ENCODE peak calls at places on chromosomes 5 and 9, in five cellular contexts. D is GDM1; Y is occipital lobe; P is KBM-7; U is activated CD8-positive, alpha-beta T cell treated with anti-CD3 and anti-CD28 coated beads for 36 hours. W is an unnamed sample.

GRCh38 chr5:68711311-68712200 is 382.3 kb upstream of the SLC30A5 start:
- DNase-seq in Y (no peak), D (no peak), P (no peak), U (no peak), W (no peak)

GRCh38 chr5:67234671-67235176 is 38.1 kb upstream of the CD180 start:
- DNase-seq in U (no peak), D (peak; percentile 23), Y (no peak), P (peak; percentile 64), W (no peak)

GRCh38 chr9:126475933-126476555 is 137.7 kb upstream of the LMX1B start:
- DNase-seq in D (no peak), Y (no peak), U (no peak), P (no peak), W (no peak)

GRCh38 chr5:154498597-154499393 is 20.8 kb upstream of the HAND1 start:
- DNase-seq in U (no peak), Y (no peak), D (no peak), P (no peak), W (no peak)

GRCh38 chr5:101915559-101915958 is 380.5 kb downstream of the SLCO4C1 start:
- DNase-seq in P (no peak), U (no peak), Y (no peak), D (no peak), W (no peak)

GRCh38 chr5:176738851-176739250 is 71.5 kb upstream of the UNC5A start:
- DNase-seq in U (no peak), P (no peak), D (no peak), Y (no peak), W (no peak)

GRCh38 chr9:18811171-18811570 is 221.8 kb downstream of the SAXO1 start:
- DNase-seq in P (no peak), U (no peak), Y (no peak), D (no peak), W (no peak)

GRCh38 chr5:44441460-44441859 is 52.2 kb upstream of the FGF10 start:
- DNase-seq in Y (no peak), D (no peak), U (no peak), P (no peak), W (no peak)

GRCh38 chr5:137695651-137696428 is 40.0 kb downstream of the KLHL3 start:
- DNase-seq in D (peak; percentile 66), Y (no peak), P (peak; percentile 76), U (peak; percentile 15), W (no peak)

GRCh38 chr5:91098581-91098980 is 284.5 kb downstream of the ARRDC3 start:
- DNase-seq in P (no peak), Y (no peak), U (no peak), D (no peak), W (no peak)

GRCh38 chr5:140261403-140262171 is 41.3 kb downstream of the PFDN1 start:
- DNase-seq in Y (no peak), P (no peak), U (no peak), D (no peak), W (no peak)

GRCh38 chr9:111752455-111752854 is 42.3 kb downstream of the SHOC1 start:
- DNase-seq in U (no peak), P (no peak), D (no peak), Y (no peak), W (no peak)

GRCh38 chr5:149937610-149938009 is 7.0 kb downstream of the PDE6A start:
- DNase-seq in P (no peak), Y (no peak), D (no peak), U (no peak), W (no peak)

GRCh38 chr5:142466195-142466951 is 141.6 kb upstream of the SPRY4 start:
- DNase-seq in D (no peak), Y (no peak), P (no peak), U (no peak), W (no peak)

GRCh38 chr9:34252670-34253459 is 74.0 kb downstream of the UBAP1 start:
- DNase-seq in P (peak; percentile 81), Y (peak; percentile 10), D (peak; percentile 47), U (peak; percentile 79), W (peak; percentile 23)

GRCh38 chr5:66912787-66913186 is 283.8 kb downstream of the CD180 start:
- DNase-seq in Y (no peak), P (no peak), D (peak; percentile 21), U (no peak), W (no peak)

GRCh38 chr9:28301281-28301680 is 728.0 kb upstream of the C9orf72 start:
- DNase-seq in D (no peak), U (no peak), Y (no peak), P (no peak), W (no peak)

GRCh38 chr9:89878003-89878411 is 273.2 kb downstream of the GADD45G start:
- DNase-seq in D (no peak), U (no peak), P (no peak), Y (no peak), W (no peak)

GRCh38 chr5:59766394-59766793 is 127.1 kb downstream of the PDE4D start:
- DNase-seq in P (no peak), D (no peak), U (no peak), Y (no peak), W (no peak)